ENCODE peak calls at places on chromosomes 13 and 19, in nine cellular contexts. G, Z, R, J, X, M, D, C and W are unnamed samples.

GRCh38 chr13:41502676-41503075 is 45.3 kb downstream of the RGCC start:
- DNase-seq in G (no peak), Z (no peak), R (no peak), J (no peak), X (no peak), M (no peak), D (no peak), C (no peak), W (no peak)

GRCh38 chr13:112575295-112575622 is 12.7 kb downstream of the TUBGCP3 start:
- DNase-seq in G (no peak), Z (no peak), R (no peak), J (no peak), X (no peak), M (no peak), D (no peak), C (no peak), W (no peak)

GRCh38 chr19:17021328-17021727 is 5.3 kb downstream of the CPAMD8 start:
- DNase-seq in G (no peak), Z (no peak), R (no peak), J (no peak), X (no peak), M (no peak), D (no peak), C (no peak), W (no peak)

GRCh38 chr19:51002542-51003311 is 1.3 kb upstream of the KLK8 start:
- DNase-seq in G (peak; percentile 22), Z (peak; percentile 57), R (no peak), J (no peak), X (no peak), M (no peak), D (no peak), C (no peak), W (no peak)

GRCh38 chr19:19132912-19133311 is 5.4 kb downstream of the TMEM161A start:
- DNase-seq in G (no peak), Z (no peak), R (no peak), J (no peak), X (no peak), M (no peak), D (no peak), C (no peak), W (no peak)

GRCh38 chr19:29771708-29772415 is 39.9 kb upstream of the CCNE1 start:
- DNase-seq in G (peak; percentile 77), Z (peak; percentile 74), R (peak; percentile 9), J (peak; percentile 34), X (peak; percentile 38), M (peak; percentile 1), D (no peak), C (no peak), W (no peak)

GRCh38 chr19:54325194-54325621 is 12.2 kb upstream of the LILRA5 start:
- DNase-seq in G (peak; percentile 50), Z (peak; percentile 28), R (no peak), J (no peak), X (no peak), M (no peak), D (no peak), C (no peak), W (no peak)

GRCh38 chr19:49889687-49890348 is 6.9 kb downstream of the IL4I1 start:
- DNase-seq in G (peak; percentile 77), Z (no peak), R (no peak), J (peak; percentile 82), X (peak; percentile 80), M (no peak), D (peak; percentile 84), C (no peak), W (peak; percentile 24)

GRCh38 chr19:19371056-19371455 is 34.4 kb upstream of the GATAD2A start:
- DNase-seq in G (no peak), Z (no peak), R (no peak), J (no peak), X (no peak), M (no peak), D (no peak), C (no peak), W (no peak)

GRCh38 chr19:6738726-6739389 is 622 bp upstream of the TRIP10 start:
- DNase-seq in G (peak; percentile 42), Z (no peak), R (no peak), J (peak; percentile 65), X (peak; percentile 62), M (no peak), D (peak; percentile 69), C (no peak), W (no peak)

GRCh38 chr13:102286326-102286725 is 115.5 kb downstream of the FGF14 start:
- DNase-seq in G (no peak), Z (no peak), R (peak; percentile 94), J (no peak), X (no peak), M (peak; percentile 18), D (no peak), C (peak; percentile 86), W (peak; percentile 59)

DNA sequence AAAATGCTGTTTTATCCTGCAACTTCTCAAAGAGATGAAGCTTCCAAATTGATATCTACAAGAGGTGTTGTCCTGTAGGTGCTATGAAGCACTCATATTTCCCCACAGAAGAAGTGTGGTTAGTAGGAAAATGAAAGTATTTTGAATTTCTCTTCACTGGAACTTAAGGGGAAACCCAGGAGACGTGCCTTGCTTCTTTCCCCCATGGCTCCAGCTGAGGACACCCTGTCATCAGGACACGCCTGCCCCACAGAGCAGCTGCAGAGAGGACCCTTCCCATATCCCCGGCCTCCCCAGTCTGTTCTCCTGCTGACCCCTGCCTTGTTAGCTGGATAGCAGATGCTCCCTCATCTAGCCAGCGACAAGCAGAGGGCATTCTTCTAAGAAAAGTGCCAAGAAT is 371.3 kb downstream of the COG6 start:
- DNase-seq in G (no peak), Z (no peak), R (no peak), J (no peak), X (no peak), M (no peak), D (no peak), C (no peak), W (no peak)
- H3K4me3 ChIP-seq in G (no peak overlapping the region), Z (no peak overlapping the region), R (no peak overlapping the region), J (no peak overlapping the region), X (no peak overlapping the region), M (no peak overlapping the region), D (no peak overlapping the region), C (no peak overlapping the region), W (no peak overlapping the region)

DNA sequence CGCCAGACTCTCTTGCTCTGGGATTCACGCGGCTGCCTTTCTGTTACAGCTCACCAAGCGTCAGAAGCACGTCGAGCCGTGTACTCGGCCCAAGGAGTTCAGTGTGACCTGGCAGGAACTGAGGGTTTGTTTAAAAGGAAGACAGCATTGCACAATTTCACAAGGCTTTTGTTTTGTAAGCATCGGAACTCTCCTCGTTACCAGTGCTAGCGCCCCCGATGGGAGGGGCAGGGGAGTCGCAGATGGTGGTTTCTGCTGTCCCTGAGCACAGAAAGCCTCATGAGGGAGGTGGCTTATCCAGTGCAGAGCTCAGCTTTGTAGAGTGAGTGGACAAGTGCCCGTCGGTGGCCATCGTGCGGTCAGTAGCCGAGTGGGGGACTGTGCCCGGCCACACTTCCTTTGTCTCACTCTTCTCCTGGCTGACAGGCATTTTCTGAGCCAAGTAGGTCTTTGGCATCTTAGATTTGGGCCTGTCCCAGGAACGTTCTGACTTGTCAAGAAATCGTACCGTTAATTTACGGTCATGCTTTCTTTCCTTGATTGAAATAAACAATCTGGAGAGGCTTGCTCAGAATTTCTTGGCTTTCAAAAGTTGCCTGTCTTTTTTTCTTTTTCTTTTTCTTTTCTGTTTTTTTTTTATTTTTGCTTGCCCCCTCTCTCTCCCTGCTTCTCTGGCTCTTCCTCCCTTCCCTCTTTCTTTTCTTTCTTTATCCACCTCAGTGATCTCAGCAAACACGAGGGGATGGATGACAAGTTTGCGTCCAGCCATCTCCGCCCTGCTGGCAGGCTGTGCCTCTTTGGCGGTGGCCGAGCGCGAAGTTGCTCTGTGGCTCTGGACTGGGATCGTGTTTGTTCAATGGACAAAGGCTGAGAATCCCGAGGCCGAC is 7.7 kb downstream of the KDM4B start:
- DNase-seq in G (no peak), Z (no peak), R (peak; percentile 64), J (peak; percentile 83), X (peak; percentile 65), M (peak; percentile 89), D (peak; percentile 90), C (peak; percentile 69), W (peak; percentile 87)
- TF ChIP-seq CTCF in G (peak; percentile 78), Z (peak; percentile 38), R (peak; percentile 52), J (peak; percentile 19), X (peak; percentile 58), M (peak; percentile 61), D (peak; percentile 36), C (peak; percentile 69), W (peak; percentile 65)

DNA sequence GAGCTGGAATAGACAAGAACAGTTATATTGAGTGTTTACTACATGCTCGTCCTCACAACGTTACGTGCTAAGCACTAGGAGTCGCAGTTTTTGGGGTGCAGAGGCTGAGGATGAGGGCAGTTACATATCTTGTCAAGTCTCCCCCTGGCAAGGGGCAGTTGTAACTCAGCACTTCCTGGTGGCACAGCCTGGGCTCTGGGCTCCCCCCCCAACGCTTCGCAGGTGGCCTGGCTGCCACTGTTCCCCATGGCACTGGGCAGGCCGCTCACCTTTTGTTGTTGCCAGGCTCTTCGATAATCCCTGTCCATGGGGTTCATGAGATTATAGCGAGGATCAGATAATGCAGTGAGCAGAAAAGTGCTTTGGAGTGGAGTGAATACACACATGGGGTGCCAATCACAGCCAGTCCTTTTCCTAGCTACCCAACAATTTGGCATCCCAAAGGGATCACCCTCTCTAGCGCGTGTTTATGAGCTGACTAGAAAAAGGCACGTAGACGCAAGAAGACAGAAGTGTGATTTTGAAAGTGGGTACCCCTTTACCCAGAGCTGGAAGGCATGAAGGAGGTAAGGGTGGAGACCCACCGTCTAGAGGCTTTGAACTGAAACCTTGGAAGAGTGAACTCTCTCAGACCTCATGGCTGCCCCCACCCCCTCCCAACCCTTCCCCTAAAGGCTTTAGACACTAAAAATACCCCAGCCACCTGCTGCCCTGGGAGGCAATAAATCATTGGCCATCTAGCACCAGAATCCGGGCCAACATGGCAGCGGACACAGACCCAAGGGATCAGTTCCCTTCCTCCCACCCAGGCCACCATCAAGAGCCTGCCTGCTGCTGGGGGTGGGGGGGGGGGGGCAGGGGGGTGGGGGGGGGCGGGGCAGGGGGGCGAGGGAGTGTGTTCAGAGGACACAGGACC is 23.7 kb downstream of the ARL11 start:
- DNase-seq in G (no peak), Z (no peak), R (no peak), J (peak; percentile 74), X (no peak), M (no peak), D (no peak), C (no peak), W (no peak)
- H3K4me3 ChIP-seq in G (no peak overlapping the region), Z (no peak overlapping the region), R (no peak overlapping the region), J (peak overlapping the region; percentile 51), X (no peak overlapping the region), M (no peak overlapping the region), D (no peak overlapping the region), C (no peak overlapping the region), W (no peak overlapping the region)

GRCh38 chr19:47518854-47519253 is 4.0 kb upstream of the NAPA start:
- DNase-seq in G (no peak), Z (no peak), R (no peak), J (no peak), X (no peak), M (no peak), D (no peak), C (no peak), W (no peak)

GRCh38 chr19:47520839-47521238 is 6.0 kb upstream of the NAPA start:
- DNase-seq in G (no peak), Z (no peak), R (no peak), J (no peak), X (no peak), M (no peak), D (no peak), C (no peak), W (no peak)

GRCh38 chr19:47520343-47520806 is 5.5 kb upstream of the NAPA start:
- DNase-seq in G (no peak), Z (no peak), R (no peak), J (no peak), X (no peak), M (no peak), D (no peak), C (no peak), W (no peak)

GRCh38 chr19:47523473-47523872 is 8.6 kb upstream of the NAPA start:
- DNase-seq in G (no peak), Z (peak; percentile 78), R (no peak), J (no peak), X (no peak), M (no peak), D (no peak), C (no peak), W (no peak)

GRCh38 chr19:47521473-47522180 is 6.8 kb upstream of the NAPA start:
- DNase-seq in G (no peak), Z (no peak), R (no peak), J (no peak), X (no peak), M (no peak), D (no peak), C (no peak), W (no peak)
- TF ChIP-seq CTCF in G (no peak), Z (no peak), R (no peak), J (no peak), X (no peak), M (no peak), D (no peak), C (no peak), W (no peak)